ENCODE peak calls at places on chromosomes 6 and 20, in ten cellular contexts. G, R, Q, X, W, C, Z, T, S and B are unnamed samples.

GRCh38 chr6:54856137-54856536 is 9.6 kb downstream of the FAM83B start:
- DNase-seq in G (no peak), T (peak; percentile 44), C (no peak), R (no peak), S (no peak), Z (no peak), X (no peak), Q (no peak), W (no peak), B (no peak)

GRCh38 chr6:110055387-110055735 is 77.2 kb downstream of the GPR6 start:
- DNase-seq in C (no peak), W (no peak), T (no peak), R (no peak), X (no peak), S (no peak), G (no peak), Q (no peak), Z (no peak), B (no peak)

GRCh38 chr6:163717106-163717764 is 302.7 kb downstream of the QKI start:
- DNase-seq in S (no peak), W (no peak), G (no peak), R (no peak), Z (no peak), Q (no peak), C (peak; percentile 52), T (no peak), X (no peak), B (no peak)

GRCh38 chr6:20202070-20202658 is 10.1 kb downstream of the MBOAT1 start:
- DNase-seq in W (no peak), S (no peak), T (no peak), G (no peak), X (peak; percentile 40), C (no peak), R (peak; percentile 53), Q (no peak), Z (peak; percentile 75), B (peak; percentile 32)

GRCh38 chr20:25283221-25283951 is 35.5 kb downstream of the PYGB start:
- DNase-seq in W (no peak), X (no peak), T (peak; percentile 24), G (no peak), C (peak; percentile 60), R (no peak), Z (no peak), S (peak; percentile 34), Q (peak; percentile 2), B (peak; percentile 13)

GRCh38 chr20:34362502-34363061 is 491 bp upstream of the ITCH start:
- DNase-seq in Q (no peak), R (no peak), Z (no peak), C (no peak), S (no peak), X (no peak), W (peak; percentile 6), G (no peak), T (no peak), B (no peak)

GRCh38 chr6:112956696-112957525 is 609.8 kb downstream of the RFPL4B start:
- DNase-seq in Q (peak; percentile 73), G (no peak), T (no peak), S (no peak), X (peak; percentile 95), C (no peak), R (no peak), W (no peak), Z (no peak), B (no peak)

GRCh38 chr20:38997622-38998021 is 35.5 kb downstream of the DHX35 start:
- DNase-seq in Q (no peak), R (no peak), Z (no peak), T (no peak), G (no peak), S (no peak), C (no peak), X (no peak), W (no peak), B (no peak)

GRCh38 chr6:105014954-105015353 is 58.0 kb downstream of the LIN28B start:
- DNase-seq in X (no peak), C (no peak), Q (no peak), Z (no peak), T (no peak), S (no peak), W (no peak), R (no peak), G (no peak), B (no peak)

GRCh38 chr6:156068870-156069269 is 613.2 kb upstream of the NOX3 start:
- DNase-seq in Z (no peak), T (no peak), G (no peak), C (no peak), W (no peak), X (no peak), R (no peak), Q (no peak), S (no peak), B (no peak)

GRCh38 chr6:24492475-24492874 is 2.3 kb upstream of the ALDH5A1 start:
- DNase-seq in S (no peak), X (peak; percentile 7), T (no peak), C (no peak), W (no peak), Z (no peak), G (no peak), R (no peak), Q (no peak), B (no peak)

GRCh38 chr6:158492881-158493280 is 67.0 kb upstream of the TMEM181 start:
- DNase-seq in W (no peak), G (no peak), T (no peak), X (no peak), Q (no peak), R (no peak), Z (no peak), S (no peak), C (no peak), B (no peak)

GRCh38 chr6:90274481-90275030 is 22.1 kb downstream of the BACH2 start:
- DNase-seq in R (peak; percentile 95), W (no peak), X (no peak), C (no peak), S (no peak), Q (no peak), T (peak; percentile 43), Z (no peak), G (no peak), B (peak; percentile 99)

GRCh38 chr6:116251568-116252384 is 2.1 kb downstream of the TSPYL4 start:
- DNase-seq in R (no peak), C (no peak), W (no peak), G (peak; percentile 60), S (peak; percentile 82), Z (no peak), Q (no peak), T (no peak), X (peak; percentile 80), B (no peak)

GRCh38 chr6:147000545-147001488 is 203.4 kb upstream of the STXBP5 start:
- DNase-seq in R (no peak), Q (no peak), G (no peak), C (no peak), W (no peak), X (peak; percentile 79), T (no peak), Z (no peak), S (no peak), B (no peak)

GRCh38 chr6:119856136-119856535 is 506.6 kb upstream of the MAN1A1 start:
- DNase-seq in W (no peak), G (no peak), S (no peak), X (no peak), T (no peak), C (no peak), R (peak; percentile 0), Q (no peak), Z (no peak), B (peak; percentile 7)

GRCh38 chr20:1874534-1875168 is 20.6 kb upstream of the SIRPA start:
- DNase-seq in T (peak; percentile 39), Z (no peak), S (no peak), X (peak; percentile 29), W (no peak), R (no peak), Q (no peak), G (no peak), C (no peak), B (no peak)

DNA sequence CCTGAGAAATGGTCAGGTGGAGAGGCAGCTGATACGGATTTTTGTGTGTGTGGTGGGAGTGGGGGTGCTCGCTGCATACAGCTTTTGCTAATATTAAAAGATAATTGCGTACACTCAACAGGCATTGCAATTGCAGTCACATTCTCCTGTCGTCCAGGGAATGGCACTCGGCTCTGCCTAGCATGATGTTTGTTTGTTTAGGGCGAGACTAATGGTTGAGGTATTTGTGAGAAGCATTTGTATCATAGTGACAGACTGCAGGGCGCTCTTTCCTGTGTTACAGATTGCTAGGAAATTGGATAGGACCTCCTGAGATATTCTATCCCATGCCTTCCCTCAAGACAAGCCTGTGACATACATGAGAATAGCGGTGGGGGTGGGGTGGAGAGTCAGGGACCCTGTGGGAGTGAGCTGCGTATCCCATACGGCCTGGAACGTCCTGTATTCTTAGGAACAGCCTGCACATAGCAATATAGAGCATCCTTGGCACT is 207.4 kb downstream of the SOX4 start:
- DNase-seq in C (no peak), S (peak; percentile 95), T (no peak), W (no peak), G (no peak), Z (peak; percentile 95), R (no peak), Q (no peak), X (peak; percentile 67), B (no peak)
- H3K36me3 ChIP-seq in C (no peaks in the 10 kb centered on the region), S (no peaks in the 10 kb centered on the region), T (no peaks in the 10 kb centered on the region), W (no peaks in the 10 kb centered on the region), G (no peaks in the 10 kb centered on the region), Z (no peaks in the 10 kb centered on the region), R (no peaks in the 10 kb centered on the region), Q (no peaks in the 10 kb centered on the region), X (no peaks in the 10 kb centered on the region), B (no peaks in the 10 kb centered on the region)

GRCh38 chr20:63500902-63501817 is 2.3 kb upstream of the EEF1A2 start:
- DNase-seq in X (no peak), W (no peak), C (no peak), S (no peak), Q (no peak), R (no peak), T (no peak), Z (no peak), G (no peak), B (no peak)
- H3K27me3 ChIP-seq in X (peaks cover 48% of the 10 kb centered on the region), W (peaks cover 49% of the 10 kb centered on the region), C (peaks cover 66% of the 10 kb centered on the region), S (peaks cover 29% of the 10 kb centered on the region), Q (peaks cover 27% of the 10 kb centered on the region), R (no peaks in the 10 kb centered on the region), T (peaks cover 11% of the 10 kb centered on the region), Z (peaks cover 58% of the 10 kb centered on the region), G (peaks cover 8% of the 10 kb centered on the region), B (peaks cover 12% of the 10 kb centered on the region)

DNA sequence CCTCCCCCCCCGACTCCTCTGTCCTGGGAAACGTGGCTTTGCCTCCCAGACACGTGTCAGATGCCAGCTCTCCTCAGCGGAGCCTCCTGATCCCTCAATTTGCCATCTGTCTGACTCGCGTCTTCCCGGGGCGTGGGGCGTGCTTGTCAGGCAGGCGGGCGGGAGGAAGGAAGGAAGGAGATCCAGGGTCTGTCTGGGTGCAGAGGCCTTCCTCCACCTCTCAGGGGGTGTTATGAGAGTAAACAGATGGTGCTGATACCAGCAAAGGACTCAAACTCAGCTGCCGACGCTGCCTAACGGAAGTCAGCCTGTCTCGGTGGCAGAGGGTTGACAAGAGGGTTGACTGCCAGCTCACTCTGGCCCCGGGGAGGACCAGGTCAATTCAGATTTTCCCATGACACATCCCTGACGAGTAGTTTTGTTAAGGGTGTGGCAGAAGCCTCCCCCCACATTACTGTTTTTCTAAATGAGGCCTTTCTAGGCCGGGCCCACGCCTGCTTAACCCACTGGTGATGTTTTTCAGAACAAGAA is 17.0 kb downstream of the UQCC2 start:
- DNase-seq in W (no peak), Z (peak; percentile 49), T (no peak), G (no peak), Q (no peak), X (peak; percentile 38), S (peak; percentile 86), C (no peak), R (peak; percentile 43), B (peak; percentile 67)
- H3K36me3 ChIP-seq in W (peaks cover 30% of the 10 kb centered on the region), Z (peaks cover 31% of the 10 kb centered on the region), T (peaks cover 100% of the 10 kb centered on the region), G (peaks cover 21% of the 10 kb centered on the region), Q (peaks cover 44% of the 10 kb centered on the region), X (peaks cover 18% of the 10 kb centered on the region), S (peaks cover 84% of the 10 kb centered on the region), C (peaks cover 5% of the 10 kb centered on the region), R (peaks cover 42% of the 10 kb centered on the region), B (peaks cover 23% of the 10 kb centered on the region)

GRCh38 chr6:37698264-37699137 is 818 bp upstream of the MDGA1 start:
- DNase-seq in Z (peak; percentile 51), C (peak; percentile 72), X (peak; percentile 31), G (no peak), Q (peak; percentile 24), T (peak; percentile 59), S (peak; percentile 56), R (peak; percentile 76), W (no peak), B (peak; percentile 85)
- H3K27me3 ChIP-seq in Z (peaks cover 42% of the 10 kb centered on the region), C (peaks cover 17% of the 10 kb centered on the region), X (peaks cover 8% of the 10 kb centered on the region), G (peaks cover 8% of the 10 kb centered on the region), Q (peaks cover 7% of the 10 kb centered on the region), T (no peaks in the 10 kb centered on the region), S (peaks cover 29% of the 10 kb centered on the region), R (peaks cover 6% of the 10 kb centered on the region), W (peaks cover 52% of the 10 kb centered on the region), B (peaks cover 14% of the 10 kb centered on the region)